ENCODE peak calls at places on chromosomes 6 and 20, in four cellular contexts. O is stimulated activated CD4-positive, alpha-beta T cell treated with anti-CD3 and anti-CD28 coated beads, Interleukin-15, amount 100 ng/mL, for 24 hours; J is nucleus accumbens; R is GM23248. Y is an unnamed sample.

GRCh38 chr6:105204331-105204730 is 24.5 kb upstream of the POPDC3 start:
- DNase-seq in O (no peak), R (peak), J (no peak), Y (no peak)

GRCh38 chr6:7251861-7252260 is 61.1 kb downstream of the SSR1 start:
- DNase-seq in O (no peak), R (no peak), J (no peak), Y (no peak)

GRCh38 chr20:45404438-45404837 is 3.7 kb upstream of the DBNDD2 start:
- DNase-seq in R (no peak), O (no peak), J (no peak), Y (no peak)

GRCh38 chr6:36052092-36052491 is 24.5 kb downstream of the MAPK14 start:
- DNase-seq in R (peak), J (no peak), O (no peak), Y (no peak)

GRCh38 chr6:73264446-73264845 is 1.4 kb upstream of the KHDC1 start:
- DNase-seq in O (peak), R (no peak), J (no peak), Y (no peak)

GRCh38 chr6:170446841-170447560 is 106.1 kb downstream of the PSMB1 start:
- DNase-seq in O (no peak), J (no peak), R (no peak), Y (no peak)

GRCh38 chr6:34319471-34319885 is 70.7 kb upstream of the SMIM29 start:
- DNase-seq in J (no peak), O (no peak), R (no peak), Y (no peak)

GRCh38 chr6:43334466-43335095 is 26.0 kb upstream of the CRIP3 start:
- DNase-seq in R (peak), O (no peak), J (no peak), Y (no peak)

GRCh38 chr6:44925100-44925739 is 402.9 kb upstream of the RUNX2 start:
- DNase-seq in J (no peak), R (peak), O (no peak), Y (no peak)

GRCh38 chr6:47151232-47151898 is 109.2 kb upstream of the ADGRF1 start:
- DNase-seq in O (no peak), R (no peak), J (no peak), Y (no peak)

GRCh38 chr20:62952373-62953166 is at the start of gene SLC17A9:
- DNase-seq in J (no peak), O (peak), R (peak), Y (peak)

GRCh38 chr6:145453376-145453775 is 281.9 kb downstream of the EPM2A start:
- DNase-seq in R (peak), O (no peak), J (no peak), Y (no peak)

GRCh38 chr6:134223761-134224445 is 94.0 kb downstream of the SGK1 start:
- DNase-seq in R (peak), J (no peak), O (no peak), Y (no peak)

GRCh38 chr6:139129284-139129683 is 5.6 kb upstream of the HECA start:
- DNase-seq in R (no peak), O (no peak), J (no peak), Y (no peak)

GRCh38 chr20:64181391-64181790 is 17.1 kb downstream of the MYT1 start:
- DNase-seq in J (no peak), O (no peak), R (no peak), Y (no peak)

GRCh38 chr6:34947561-34947960 is 58.5 kb downstream of the ANKS1A start:
- DNase-seq in J (no peak), O (no peak), R (no peak), Y (no peak)

GRCh38 chr6:41939848-41940758 is 1.5 kb downstream of the CCND3 start:
- DNase-seq in O (peak), J (no peak), R (peak), Y (no peak)

GRCh38 chr6:136550045-136550329 is 235 bp downstream of the MAP7 start:
- DNase-seq in O (no peak), J (no peak), R (peak), Y (no peak)

GRCh38 chr6:146905313-146905712 is 298.9 kb upstream of the STXBP5 start:
- DNase-seq in J (no peak), R (peak), O (no peak), Y (no peak)

Y was measured in stimulated activated naive B cell treated with anti-CD40 and anti-IgM and Interleukin-4, amounts not matched to agents 10 μg/mL and 1 μg/mL and 100 μg/mL, for 72 hours.